ENCODE peak calls at places on chromosomes 11 and 22, in four cellular contexts. J, K, Q and P are unnamed samples. For H3K27me3, the result is how much of the 10 kb centered on the place peaks cover.

GRCh38 chr11:70040452-70040851 is 37.7 kb upstream of the ANO1 start:
- DNase-seq in J (no peak), K (no peak), Q (no peak), P (no peak)

GRCh38 chr11:79200398-79201070 is 240.3 kb downstream of the TENM4 start:
- DNase-seq in J (no peak), K (no peak), Q (no peak), P (no peak)

GRCh38 chr22:41382098-41382578 is 396 bp downstream of the TEF start:
- DNase-seq in J (peak), K (peak), Q (peak), P (peak)

GRCh38 chr22:29780781-29781676 is 13.9 kb downstream of the UQCR10 start:
- DNase-seq in J (no peak), K (no peak), Q (no peak), P (no peak)

GRCh38 chr11:77267910-77268309 is 33.6 kb downstream of the GDPD4 start:
- DNase-seq in J (no peak), K (no peak), Q (no peak), P (no peak)

GRCh38 chr11:42012261-42012660 is 552.8 kb upstream of the LRRC4C start:
- DNase-seq in J (no peak), K (no peak), Q (no peak), P (no peak)

GRCh38 chr11:120908521-120909181 is 115.3 kb upstream of the TBCEL start:
- DNase-seq in J (no peak), K (no peak), Q (no peak), P (no peak)

GRCh38 chr11:72243173-72243566 is 806 bp downstream of the PHOX2A start:
- DNase-seq in J (peak), K (no peak), Q (no peak), P (no peak)

GRCh38 chr11:66863428-66864125 is 6.7 kb downstream of the LRFN4 start:
- DNase-seq in J (no peak), K (no peak), Q (no peak), P (no peak)

GRCh38 chr11:17694711-17695110 is 24.7 kb upstream of the MYOD1 start:
- DNase-seq in J (no peak), K (no peak), Q (no peak), P (no peak)

GRCh38 chr11:17695454-17696441 is 23.6 kb upstream of the MYOD1 start:
- DNase-seq in J (no peak), K (no peak), Q (no peak), P (no peak)

GRCh38 chr11:17697175-17697949 is 22.0 kb upstream of the MYOD1 start:
- DNase-seq in J (no peak), K (no peak), Q (no peak), P (no peak)

GRCh38 chr11:17699157-17700114 is 19.9 kb upstream of the MYOD1 start:
- DNase-seq in J (no peak), K (no peak), Q (no peak), P (no peak)

DNA sequence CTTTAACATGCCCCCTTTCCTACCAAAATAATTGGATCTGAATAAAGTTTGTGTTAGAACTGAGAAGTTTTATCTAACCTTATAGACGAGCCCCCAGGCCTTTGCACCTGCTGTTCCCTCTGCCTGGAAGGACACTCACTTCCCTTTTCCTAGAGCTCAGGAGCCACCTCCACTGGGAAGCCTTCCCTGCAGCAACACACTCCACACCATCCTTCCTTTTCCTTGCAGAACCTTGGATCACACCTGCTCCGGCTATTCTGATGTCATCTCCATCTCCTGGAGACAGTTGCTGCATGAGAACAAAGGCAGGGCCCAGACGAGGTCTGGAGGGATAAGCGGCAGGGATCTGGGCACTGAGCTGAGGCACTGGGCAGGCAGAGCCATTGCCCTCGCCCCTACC is 22.6 kb upstream of the MYOD1 start:
- DNase-seq in J (no peak), K (no peak), Q (no peak), P (no peak)
- H3K27me3 ChIP-seq in J (under half), K (under half), Q (half or more), P (half or more)

DNA sequence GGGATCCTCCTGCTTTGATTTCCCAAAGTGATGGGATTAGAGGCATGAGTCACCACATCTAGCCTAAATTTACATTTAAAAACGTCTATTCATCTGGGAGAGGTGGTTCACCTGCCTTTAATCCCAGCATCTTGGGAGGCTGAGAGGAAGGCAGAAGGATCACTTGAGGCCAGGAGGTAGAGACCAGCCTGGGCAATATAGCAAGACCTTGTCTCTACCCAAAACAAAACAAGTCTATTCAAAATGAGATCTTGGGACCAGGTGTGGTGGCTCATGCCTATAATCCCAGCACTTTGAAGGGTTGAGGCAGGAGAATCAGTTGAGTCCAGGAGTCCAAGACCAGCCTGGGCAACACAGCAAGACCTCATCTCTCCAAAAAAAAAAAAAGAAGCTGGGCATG is 4.9 kb upstream of the UBASH3B start:
- DNase-seq in J (no peak), K (no peak), Q (no peak), P (no peak)
- H3K27me3 ChIP-seq in J (under half), K (under half), Q (under half), P (under half)

GRCh38 chr11:128897841-128898240 is 6.7 kb downstream of the KCNJ5 start:
- DNase-seq in J (no peak), K (no peak), Q (no peak), P (no peak)
- H3K27me3 ChIP-seq in J (under half), K (under half), Q (under half), P (under half)

DNA sequence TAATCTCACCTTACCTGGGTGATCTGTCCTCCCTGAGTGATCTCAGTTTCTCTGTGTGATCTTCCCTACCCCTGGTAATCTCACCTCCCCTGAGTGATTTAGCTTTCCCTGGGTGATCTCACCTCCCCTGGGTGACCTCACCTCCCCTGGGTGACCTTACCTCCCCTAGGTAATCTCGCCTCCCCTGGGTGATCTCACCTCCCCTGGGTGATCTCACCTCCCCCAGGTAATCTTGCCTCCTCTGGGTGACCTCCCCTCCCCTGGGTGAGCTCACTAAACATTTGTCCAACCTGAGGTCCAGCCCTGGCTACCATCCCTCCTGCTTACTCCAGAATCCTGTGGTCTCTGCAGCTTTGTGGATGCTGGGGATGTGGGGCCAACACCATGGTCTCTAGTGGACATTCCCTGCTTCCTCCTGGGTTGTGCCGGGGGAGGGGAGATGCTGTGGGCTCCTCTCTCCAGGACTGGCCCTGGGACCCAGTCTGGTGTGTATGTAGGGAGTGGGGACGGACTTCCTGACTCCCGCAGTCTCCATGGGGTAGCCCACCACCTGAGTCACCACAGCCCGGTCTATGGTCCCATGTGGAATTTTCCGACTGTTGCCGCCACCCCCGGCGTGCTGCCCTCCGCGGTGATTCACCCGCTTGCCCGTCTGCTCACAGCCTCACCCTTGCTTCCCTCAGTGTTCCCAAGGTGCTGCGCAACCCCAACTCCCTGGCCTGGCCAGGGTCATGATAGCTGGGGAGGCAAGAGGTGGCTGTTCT is 9.9 kb downstream of the LSP1 start:
- DNase-seq in J (no peak), K (no peak), Q (peak), P (no peak)
- H3K27me3 ChIP-seq in J (under half), K (under half), Q (under half), P (under half)